ENCODE peak calls at places on chromosome 5, in six cellular contexts. O is chondrocyte, B is NCI-H1105 treated with DMSO at 0.1 percent for 48 hours, Q is left colon, R is WTC11, E is Calu3. I is an unnamed sample.

GRCh38 chr5:150053695-150054392 is 32.5 kb downstream of the CSF1R start:
- DNase-seq in R (no peak), Q (no peak), B (no peak), E (no peak), O (no peak), I (no peak)

GRCh38 chr5:56078675-56079500 is 84.1 kb upstream of the IL6ST start:
- DNase-seq in R (no peak), O (no peak), B (no peak), Q (no peak), E (no peak), I (no peak)

GRCh38 chr5:89260254-89260653 is 377.3 kb upstream of the MEF2C start:
- DNase-seq in E (peak), B (no peak), O (no peak), Q (no peak), R (no peak), I (peak)

GRCh38 chr5:142888469-142889085 is 118.4 kb downstream of the ARHGAP26 start:
- DNase-seq in O (no peak), R (no peak), E (peak), Q (no peak), B (peak), I (no peak)

GRCh38 chr5:1543398-1544293 is 19.9 kb upstream of the LPCAT1 start:
- DNase-seq in O (peak), R (no peak), Q (no peak), B (no peak), E (no peak), I (peak)

GRCh38 chr5:98341038-98341710 is 432.3 kb upstream of the RGMB start:
- DNase-seq in Q (no peak), B (no peak), E (no peak), R (no peak), O (no peak), I (peak)

GRCh38 chr5:125470503-125470902 is 724.1 kb upstream of the ZNF608 start:
- DNase-seq in R (no peak), E (no peak), O (no peak), Q (no peak), B (no peak), I (no peak)

GRCh38 chr5:125446986-125447385 is 700.5 kb upstream of the ZNF608 start:
- DNase-seq in R (no peak), B (no peak), Q (no peak), O (no peak), E (no peak), I (no peak)

GRCh38 chr5:38994329-38994927 is 79.8 kb downstream of the RICTOR start:
- DNase-seq in Q (no peak), E (peak), O (no peak), R (peak), B (peak), I (peak)

GRCh38 chr5:158301186-158301585 is 442.2 kb upstream of the CLINT1 start:
- DNase-seq in E (no peak), R (no peak), Q (no peak), O (no peak), B (no peak), I (no peak)

GRCh38 chr5:171437286-171437821 is 17.9 kb downstream of the FGF18 start:
- DNase-seq in E (no peak), O (no peak), B (no peak), Q (no peak), R (peak), I (peak)

GRCh38 chr5:39093351-39093749 is 19.2 kb upstream of the RICTOR start:
- DNase-seq in Q (no peak), R (no peak), O (no peak), B (no peak), E (no peak), I (peak)

GRCh38 chr5:141495456-141495811 is 6.6 kb downstream of the PCDHGC5 start:
- DNase-seq in O (no peak), E (no peak), Q (no peak), R (no peak), B (no peak), I (no peak)

I was measured in osteoblast.